ENCODE peak calls at places on chromosomes 16 and 17, in four cellular contexts. Y is MM.1S, V is GM23338, T is GM23248. Q is an unnamed sample.

GRCh38 chr17:28667870-28668269 is 5.9 kb downstream of the SUPT6H start:
- DNase-seq in Y (no peak), V (peak), T (no peak), Q (no peak)

GRCh38 chr17:35795007-35795870 is at the start of gene MMP28:
- DNase-seq in Y (no peak), V (peak), T (peak), Q (peak)

GRCh38 chr16:73254983-73255382 is 207.1 kb upstream of the ZFHX3 start:
- DNase-seq in Y (no peak), V (no peak), T (no peak), Q (no peak)

GRCh38 chr16:20799599-20799998 is 6.7 kb downstream of the ERI2 start:
- DNase-seq in Y (peak), V (peak), T (peak), Q (peak)

GRCh38 chr16:71461686-71462648 is at the start of gene ZNF23:
- DNase-seq in Y (peak), V (peak), T (peak), Q (peak)

GRCh38 chr17:49748223-49748622 is 15.7 kb downstream of the FAM117A start:
- DNase-seq in Y (peak), V (no peak), T (no peak), Q (no peak)

GRCh38 chr17:4086041-4086483 is 56.8 kb downstream of the ZZEF1 start:
- DNase-seq in Y (no peak), V (no peak), T (no peak), Q (no peak)

GRCh38 chr17:37608369-37609169 is 649 bp downstream of the SYNRG start:
- DNase-seq in Y (peak), V (peak), T (peak), Q (peak)

GRCh38 chr17:35086931-35087573 is 23.5 kb upstream of the RFFL start:
- DNase-seq in Y (no peak), V (no peak), T (no peak), Q (peak)

GRCh38 chr16:75494696-75495601 is at the start of gene CHST6:
- DNase-seq in Y (no peak), V (peak), T (peak), Q (peak)

GRCh38 chr17:69179227-69179952 is 37.7 kb upstream of the ABCA6 start:
- DNase-seq in Y (no peak), V (peak), T (peak), Q (peak)

GRCh38 chr16:69329369-69330285 is 761 bp downstream of the PDF start:
- DNase-seq in Y (peak), V (peak), T (peak), Q (peak)

GRCh38 chr17:80887639-80888175 is 103.9 kb upstream of the CHMP6 start:
- DNase-seq in Y (no peak), V (no peak), T (no peak), Q (no peak)

GRCh38 chr17:49371178-49371834 is 9.3 kb upstream of the ZNF652 start:
- DNase-seq in Y (no peak), V (peak), T (no peak), Q (no peak)

GRCh38 chr16:68524069-68524820 is 14.8 kb upstream of the ZFP90 start:
- DNase-seq in Y (no peak), V (no peak), T (no peak), Q (no peak)

GRCh38 chr16:30357085-30357714 is 2.1 kb upstream of the CD2BP2 start:
- DNase-seq in Y (no peak), V (no peak), T (no peak), Q (peak)

GRCh38 chr17:74163271-74163821 is 40.1 kb upstream of the RPL38 start:
- DNase-seq in Y (no peak), V (peak), T (no peak), Q (no peak)

GRCh38 chr17:59266748-59267147 is 46.4 kb downstream of the GDPD1 start:
- DNase-seq in Y (no peak), V (no peak), T (peak), Q (no peak)
- TF ChIP-seq EZH2phosphoT487 in Y (no peak), V (no peak), T (no peak), Q (no peak)

GRCh38 chr16:1019934-1020305 is 38.4 kb downstream of the SOX8 start:
- DNase-seq in Y (no peak), V (no peak), T (peak), Q (no peak)

GRCh38 chr16:1020591-1020990 is 39.0 kb downstream of the SOX8 start:
- DNase-seq in Y (no peak), V (no peak), T (no peak), Q (no peak)

GRCh38 chr16:1021553-1022160 is 40.1 kb downstream of the SOX8 start:
- DNase-seq in Y (no peak), V (no peak), T (no peak), Q (no peak)

GRCh38 chr16:1018447-1018846 is 36.9 kb downstream of the SOX8 start:
- DNase-seq in Y (no peak), V (no peak), T (no peak), Q (no peak)

GRCh38 chr16:1019234-1019933 is 37.8 kb downstream of the SOX8 start:
- DNase-seq in Y (no peak), V (no peak), T (peak), Q (no peak)
- H3K27ac ChIP-seq in Y (no peak), V (no peak), T (peak), Q (no peak)

DNA sequence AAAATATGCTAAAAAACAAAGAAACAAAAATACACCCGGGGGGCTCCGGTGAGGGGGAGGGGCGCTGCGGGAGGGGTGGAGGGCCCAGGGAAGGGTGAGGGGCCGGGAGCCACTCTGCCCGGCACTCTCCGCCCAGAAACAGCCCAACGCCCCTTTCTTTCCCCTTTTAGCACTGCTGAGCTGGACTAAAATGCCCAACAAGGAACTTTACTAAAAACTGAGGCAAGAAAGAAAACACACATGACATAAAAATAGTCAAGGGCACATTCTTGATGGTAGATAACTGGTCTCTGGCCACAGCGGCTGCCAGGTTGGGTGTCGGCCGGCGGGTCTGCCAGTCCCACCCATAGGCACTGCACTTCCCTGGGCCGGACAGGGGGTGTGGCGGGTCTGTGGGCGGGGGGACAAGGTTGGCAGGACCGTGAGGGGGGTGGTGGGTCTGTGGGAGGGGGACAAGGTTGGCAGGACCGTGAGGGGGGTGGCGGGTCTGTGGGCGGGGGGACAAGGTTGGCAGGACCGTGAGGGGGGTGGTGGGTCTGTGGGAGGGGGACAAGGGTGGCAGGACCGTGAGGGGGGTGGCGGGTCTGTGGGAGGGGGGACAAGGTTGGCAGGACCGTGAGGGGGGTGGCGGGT is 20.9 kb downstream of the METRNL start:
- DNase-seq in Y (no peak), V (no peak), T (peak), Q (no peak)
- TF ChIP-seq EZH2 in Y (no peak), V (no peak), T (no peak), Q (no peak)

GRCh38 chr17:30780343-30780742 is 44.1 kb downstream of the CRLF3 start:
- DNase-seq in Y (peak), V (no peak), T (no peak), Q (no peak)
- TF ChIP-seq EZH2phosphoT487 in Y (no peak), V (no peak), T (no peak), Q (no peak)

DNA sequence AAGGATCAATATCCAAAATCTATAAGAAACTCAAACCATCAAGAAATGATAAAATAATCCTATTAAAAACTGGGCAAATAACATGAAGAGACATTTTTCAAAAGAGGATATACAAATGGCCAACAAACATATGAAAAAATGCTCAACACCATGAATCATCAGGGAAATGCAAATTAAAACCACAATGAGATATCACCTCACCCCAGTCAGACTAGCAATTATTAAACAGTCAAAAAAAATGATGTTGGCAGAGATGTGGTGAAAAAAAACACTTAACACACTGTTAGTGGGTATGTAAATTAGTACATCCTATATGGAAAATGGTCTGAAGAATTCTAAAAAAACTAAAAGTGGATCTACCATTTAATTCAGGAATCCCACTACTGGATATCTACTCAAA is 379.0 kb upstream of the SOX9 start:
- DNase-seq in Y (no peak), V (no peak), T (peak), Q (no peak)
- H3K27ac ChIP-seq in Y (no peak), V (no peak), T (no peak), Q (no peak)

GRCh38 chr16:79361132-79361751 is 239.3 kb downstream of the MAF start:
- DNase-seq in Y (no peak), V (no peak), T (no peak), Q (no peak)
- TF ChIP-seq EZH2 in Y (no peak), V (no peak), T (no peak), Q (no peak)

GRCh38 chr17:17150450-17150804 is 55.7 kb downstream of the PLD6 start:
- DNase-seq in Y (no peak), V (no peak), T (no peak), Q (no peak)

GRCh38 chr17:17151541-17151940 is 54.6 kb downstream of the PLD6 start:
- DNase-seq in Y (no peak), V (no peak), T (peak), Q (no peak)

GRCh38 chr17:17147821-17148220 is 58.3 kb downstream of the PLD6 start:
- DNase-seq in Y (no peak), V (no peak), T (peak), Q (no peak)

GRCh38 chr17:17151055-17151454 is 55.1 kb downstream of the PLD6 start:
- DNase-seq in Y (no peak), V (no peak), T (peak), Q (no peak)

GRCh38 chr17:17149520-17150449 is 56.3 kb downstream of the PLD6 start:
- DNase-seq in Y (no peak), V (no peak), T (no peak), Q (no peak)
- TF ChIP-seq EZH2phosphoT487 in Y (no peak), V (no peak), T (no peak), Q (no peak)

DNA sequence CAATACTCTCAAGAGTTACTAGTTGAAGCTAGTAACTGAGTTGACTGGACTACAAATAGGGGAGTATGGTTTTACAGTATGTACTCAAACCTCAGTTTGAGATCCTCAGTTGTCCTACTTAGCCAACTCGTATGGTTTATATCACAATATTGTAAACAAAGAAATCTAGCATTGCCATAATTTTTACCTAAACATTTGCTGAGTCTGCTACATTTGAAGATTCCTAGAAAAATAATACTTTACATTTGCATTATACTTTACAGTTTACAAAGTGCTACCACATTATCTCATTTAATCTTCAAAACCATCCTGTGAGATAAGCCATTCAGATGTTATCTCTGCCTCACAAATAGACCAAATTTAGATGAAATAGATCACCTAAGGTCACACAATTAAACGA is 16.3 kb downstream of the CBX1 start:
- DNase-seq in Y (no peak), V (no peak), T (no peak), Q (no peak)
- H3K27ac ChIP-seq in Y (no peak), V (no peak), T (no peak), Q (no peak)

GRCh38 chr16:54285414-54286066 is 1.0 kb downstream of the IRX3 start:
- DNase-seq in Y (no peak), V (peak), T (peak), Q (no peak)

GRCh38 chr16:54284319-54284930 is 2.2 kb downstream of the IRX3 start:
- DNase-seq in Y (no peak), V (peak), T (peak), Q (peak)

GRCh38 chr16:54283735-54284318 is 2.8 kb downstream of the IRX3 start:
- DNase-seq in Y (no peak), V (peak), T (no peak), Q (no peak)

GRCh38 chr16:54286067-54286329 is 589 bp downstream of the IRX3 start:
- DNase-seq in Y (no peak), V (no peak), T (no peak), Q (no peak)

GRCh38 chr16:54284931-54285413 is 1.6 kb downstream of the IRX3 start:
- DNase-seq in Y (no peak), V (peak), T (peak), Q (no peak)
- TF ChIP-seq EZH2 in Y (no peak), V (no peak), T (no peak), Q (no peak)

Q was measured in hepatocyte.